ENCODE peak calls at places on chromosome 21, in four cellular contexts. Q is K562, U is A549, D is IMR-90. P is an unnamed sample.

GRCh38 chr21:28445081-28445830 is 547.4 kb downstream of the LTN1 start:
- DNase-seq in U (no peak), Q (no peak), D (peak; percentile 91), P (no peak)

GRCh38 chr21:31347435-31348032 is 3.5 kb upstream of the TIAM1 start:
- DNase-seq in U (peak; percentile 42), D (peak; percentile 50), Q (peak; percentile 43), P (peak; percentile 38)

GRCh38 chr21:25963186-25963585 is 207.4 kb downstream of the APP start:
- DNase-seq in U (peak; percentile 15), Q (no peak), D (peak; percentile 34), P (no peak)

GRCh38 chr21:31158789-31159581 is 120.7 kb upstream of the KRTAP19-8 start:
- DNase-seq in D (peak; percentile 26), Q (no peak), U (no peak), P (no peak)

GRCh38 chr21:27454234-27454633 is 487.3 kb upstream of the ADAMTS5 start:
- DNase-seq in U (no peak), Q (no peak), D (no peak), P (no peak)

GRCh38 chr21:30166705-30167104 is at the start of gene CLDN17:
- DNase-seq in D (no peak), Q (no peak), U (no peak), P (no peak)

GRCh38 chr21:29318354-29318753 is 19.6 kb downstream of the BACH1 start:
- DNase-seq in Q (no peak), D (peak; percentile 52), U (no peak), P (no peak)

GRCh38 chr21:29075706-29076447 is 2.4 kb upstream of the CCT8 start:
- DNase-seq in D (peak; percentile 35), Q (no peak), U (no peak), P (no peak)

GRCh38 chr21:26394341-26394740 is 178.7 kb downstream of the CYYR1 start:
- DNase-seq in D (no peak), Q (no peak), U (no peak), P (no peak)

GRCh38 chr21:36785615-36786014 is 86.7 kb downstream of the SIM2 start:
- DNase-seq in D (peak; percentile 25), Q (no peak), U (no peak), P (no peak)

GRCh38 chr21:33101300-33102005 is 31.5 kb downstream of the OLIG1 start:
- DNase-seq in D (no peak), Q (no peak), U (no peak), P (no peak)

GRCh38 chr21:31503939-31504338 is 155.6 kb upstream of the SOD1 start:
- DNase-seq in U (no peak), Q (no peak), D (no peak), P (no peak)

GRCh38 chr21:33327792-33328433 is 3.1 kb downstream of the IFNAR1 start:
- DNase-seq in D (no peak), Q (peak; percentile 23), U (no peak), P (no peak)

GRCh38 chr21:35436899-35437298 is 387.8 kb upstream of the RUNX1 start:
- DNase-seq in D (no peak), Q (peak; percentile 18), U (no peak), P (no peak)

DNA sequence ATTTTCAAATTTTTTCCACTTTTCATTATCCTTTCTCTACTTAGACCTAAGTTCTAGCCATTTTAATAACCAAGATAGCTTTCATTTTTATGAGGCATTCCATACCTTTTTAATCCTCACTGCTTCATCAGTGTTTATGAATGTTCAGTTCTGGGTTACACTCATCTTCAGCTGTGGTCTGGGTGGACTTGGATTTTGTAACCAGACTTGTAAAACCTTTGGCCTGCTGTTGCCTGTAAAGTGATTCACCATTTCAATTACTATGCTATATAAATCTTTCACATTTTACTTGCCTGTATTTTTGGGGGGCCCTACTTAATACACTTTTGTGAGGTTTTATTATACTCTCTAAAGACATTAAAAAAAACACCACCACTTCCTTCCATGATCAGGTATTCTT is 46.2 kb downstream of the USP25 start:
- DNase-seq in Q (no peak), D (peak; percentile 89), U (no peak), P (no peak)
- TF ChIP-seq SMC3 in Q (no peak), D (no peak), U (no peak), P (no peak)

DNA sequence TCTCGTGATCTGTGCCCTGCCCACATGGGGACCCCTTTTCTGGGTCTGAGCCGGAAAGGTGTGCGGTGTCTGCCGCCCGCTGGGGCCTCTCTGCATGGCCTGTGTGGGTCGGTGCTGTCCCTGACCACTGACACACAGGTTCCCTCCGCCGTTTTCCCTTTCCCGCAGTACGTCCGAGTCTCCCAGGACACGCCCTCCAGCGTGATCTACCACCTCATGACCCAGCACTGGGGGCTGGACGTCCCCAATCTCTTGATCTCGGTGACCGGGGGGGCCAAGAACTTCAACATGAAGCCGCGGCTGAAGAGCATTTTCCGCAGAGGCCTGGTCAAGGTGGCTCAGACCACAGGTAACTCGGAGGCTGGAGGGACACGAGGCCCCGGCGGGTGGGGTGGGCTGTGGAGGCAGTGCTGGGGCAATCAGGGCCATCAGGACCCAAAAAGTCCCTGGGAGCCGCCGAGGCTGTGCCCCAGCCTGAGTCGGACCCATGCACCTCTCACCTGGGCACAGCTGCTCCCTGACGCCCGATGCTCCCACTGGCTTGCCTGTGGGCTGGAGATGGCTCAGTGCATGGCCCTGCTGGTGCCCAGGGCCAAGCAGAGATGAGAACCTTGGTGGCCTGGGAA is 13.3 kb downstream of the TRPM2 start:
- DNase-seq in U (no peak), D (no peak), Q (no peak), P (no peak)
- TF ChIP-seq SMC3 in U (no peak), D (no peak), Q (no peak), P (no peak)

DNA sequence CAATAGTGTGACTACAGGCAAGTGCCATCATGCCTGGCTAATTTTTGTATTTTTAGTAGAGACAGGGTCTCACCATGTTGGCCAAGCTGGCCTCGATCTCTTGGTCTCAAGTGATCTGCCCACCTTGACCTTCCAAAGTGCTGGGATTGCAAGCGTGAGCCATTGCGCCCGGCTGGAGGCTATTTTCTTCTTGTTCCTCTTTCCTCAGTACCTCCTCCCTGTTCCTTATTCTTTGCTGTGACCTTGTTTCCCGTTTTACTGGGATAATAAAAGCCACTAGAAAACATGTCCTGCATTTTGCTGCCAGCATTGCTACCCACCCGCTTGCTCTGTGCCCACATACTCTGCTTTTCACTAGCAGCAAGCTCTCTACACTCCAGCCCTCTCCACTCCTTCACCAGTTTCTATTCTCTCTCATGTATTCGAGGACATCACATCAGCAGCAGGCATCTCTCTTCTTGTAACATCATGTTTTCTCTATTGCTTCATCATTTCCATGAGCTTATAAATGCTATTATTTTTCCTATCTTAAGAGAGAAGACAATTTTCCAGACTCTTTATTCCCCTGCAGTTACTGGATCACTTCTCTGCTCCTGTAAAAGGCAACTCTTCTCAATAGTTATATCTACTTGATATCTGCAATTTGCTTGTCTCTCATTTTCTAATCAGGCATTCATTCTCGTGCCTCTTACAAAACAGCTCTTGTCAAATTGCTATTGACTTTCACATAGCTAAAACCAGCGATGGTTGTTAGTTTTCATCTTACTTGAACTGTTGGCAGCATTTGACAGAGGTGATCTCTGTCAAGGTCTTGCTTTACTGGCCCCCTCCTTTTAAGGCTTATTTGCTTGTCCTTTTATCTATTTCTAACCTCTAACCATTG is 34.5 kb upstream of the C21orf91 start:
- DNase-seq in U (no peak), D (no peak), Q (no peak), P (no peak)
- TF ChIP-seq SMC3 in U (no peak), D (no peak), Q (no peak), P (no peak)

GRCh38 chr21:42554251-42554937 is 40.7 kb downstream of the SLC37A1 start:
- DNase-seq in U (no peak), Q (no peak), D (no peak), P (no peak)

GRCh38 chr21:42553435-42553834 is 39.8 kb downstream of the SLC37A1 start:
- DNase-seq in D (no peak), U (no peak), Q (no peak), P (no peak)

GRCh38 chr21:42550817-42551216 is 37.2 kb downstream of the SLC37A1 start:
- DNase-seq in D (no peak), Q (no peak), U (no peak), P (no peak)

GRCh38 chr21:42555756-42556438 is 42.2 kb downstream of the SLC37A1 start:
- DNase-seq in U (no peak), Q (no peak), D (no peak), P (no peak)

DNA sequence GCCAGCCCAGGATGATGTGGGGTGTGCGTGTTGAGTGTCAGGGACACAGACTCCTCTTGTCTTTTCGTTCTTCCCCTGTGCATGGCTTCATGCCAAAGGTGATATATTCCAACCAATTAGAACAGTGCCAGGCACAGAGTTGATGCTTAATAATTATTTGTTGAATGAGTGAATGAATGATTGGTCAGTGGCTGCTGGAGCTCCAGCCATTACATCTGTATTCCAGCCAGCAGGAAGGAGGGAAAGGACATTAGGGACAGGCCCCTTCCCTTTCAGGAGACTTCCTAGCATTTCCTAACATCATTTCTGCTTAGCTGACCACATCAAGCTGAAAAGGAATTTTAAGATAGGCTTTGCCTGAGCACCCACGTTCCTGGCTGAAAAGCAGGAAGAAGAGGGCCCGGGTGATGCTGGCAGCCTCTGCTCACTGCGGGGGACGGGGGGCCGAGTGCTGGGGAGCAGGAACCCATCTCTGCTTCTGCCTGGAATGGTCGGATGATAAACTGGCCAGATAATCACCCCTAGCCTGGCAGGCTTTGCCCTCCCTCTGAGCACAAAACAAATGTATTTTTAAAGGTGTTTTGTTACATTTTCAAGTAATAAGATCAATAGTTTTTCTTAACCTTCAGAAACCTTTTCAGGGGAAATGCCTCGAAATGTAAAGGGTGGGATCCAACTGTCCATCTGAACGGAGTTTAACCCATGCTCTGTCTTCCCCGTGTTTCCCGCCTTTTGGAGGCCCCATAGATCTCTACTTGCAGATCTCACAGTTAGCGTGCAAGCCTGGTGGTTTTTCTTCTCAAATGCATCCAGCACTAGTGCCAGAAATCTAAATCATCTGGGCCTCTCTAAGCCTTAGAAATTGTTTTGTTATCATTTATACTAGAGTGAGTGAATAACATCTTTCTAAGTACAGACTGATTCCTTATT is 39.0 kb downstream of the SLC37A1 start:
- DNase-seq in U (no peak), D (no peak), Q (no peak), P (no peak)
- TF ChIP-seq SMC3 in U (no peak), D (no peak), Q (no peak), P (no peak)

GRCh38 chr21:38639782-38640750 is 141.8 kb upstream of the ERG start:
- DNase-seq in D (no peak), U (no peak), Q (no peak), P (no peak)
- TF ChIP-seq SMC3 in D (no peak), U (no peak), Q (no peak), P (no peak)

GRCh38 chr21:45265721-45266517 is 21.8 kb downstream of the POFUT2 start:
- DNase-seq in D (no peak), U (no peak), Q (no peak), P (no peak)
- TF ChIP-seq SMC3 in D (no peak), U (no peak), Q (no peak), P (no peak)

GRCh38 chr21:45864436-45864835 is 117.1 kb upstream of the COL6A1 start:
- DNase-seq in Q (no peak), U (no peak), D (peak; percentile 53), P (no peak)
- TF ChIP-seq SMC3 in Q (no peak), U (no peak), D (no peak), P (no peak)

GRCh38 chr21:40041446-40041845 is 174.2 kb downstream of the PCP4 start:
- DNase-seq in U (no peak), D (no peak), Q (no peak), P (no peak)

GRCh38 chr21:40043866-40044265 is 176.6 kb downstream of the PCP4 start:
- DNase-seq in D (no peak), U (no peak), Q (no peak), P (no peak)

GRCh38 chr21:40047993-40048730 is 180.9 kb downstream of the PCP4 start:
- DNase-seq in U (no peak), Q (no peak), D (no peak), P (no peak)

GRCh38 chr21:40047211-40047610 is 180.0 kb downstream of the PCP4 start:
- DNase-seq in Q (no peak), U (no peak), D (no peak), P (no peak)

GRCh38 chr21:40043423-40043822 is 176.2 kb downstream of the PCP4 start:
- DNase-seq in D (no peak), Q (peak; percentile 6), U (no peak), P (no peak)
- TF ChIP-seq SMC3 in D (no peak), Q (no peak), U (no peak), P (no peak)